ENCODE peak calls at places on chromosomes 12 and 14, in nine cellular contexts. One of them, this sample, is unnamed.

GRCh38 chr14:75989134-75989533 is 3.6 kb downstream of the IFT43 start:
- DNase-seq in fibroblast of pulmonary artery: peak; percentile 94
- DNase-seq in neural crest cell: no peak
- DNase-seq in IMR-90: peak; percentile 69
- DNase-seq in ELR: peak; percentile 25
- DNase-seq in DND-41: no peak
- DNase-seq in fibroblast of mammary gland: peak; percentile 95
- DNase-seq in activated CD4-positive, alpha-beta memory T cell treated with anti-CD3 and anti-CD28 coated beads for 36 hours: no peak
- DNase-seq in stimulated activated naive B cell treated with anti-CD40 and anti-IgM and Interleukin-4, amounts not matched to agents 10 μg/mL and 1 μg/mL and 100 μg/mL, for 72 hours: no peak
- DNase-seq in this sample: no peak

GRCh38 chr12:85673921-85674420 is 162.2 kb downstream of the RASSF9 start:
- DNase-seq in fibroblast of pulmonary artery: no peak
- DNase-seq in IMR-90: no peak
- DNase-seq in activated CD4-positive, alpha-beta memory T cell treated with anti-CD3 and anti-CD28 coated beads for 36 hours: no peak
- DNase-seq in fibroblast of mammary gland: no peak
- DNase-seq in stimulated activated naive B cell treated with anti-CD40 and anti-IgM and Interleukin-4, amounts not matched to agents 10 μg/mL and 1 μg/mL and 100 μg/mL, for 72 hours: no peak
- DNase-seq in ELR: no peak
- DNase-seq in neural crest cell: no peak
- DNase-seq in DND-41: no peak
- DNase-seq in this sample: no peak

GRCh38 chr14:101358726-101359125 is 202.6 kb upstream of the DIO3 start:
- DNase-seq in neural crest cell: no peak
- DNase-seq in fibroblast of mammary gland: no peak
- DNase-seq in IMR-90: no peak
- DNase-seq in DND-41: no peak
- DNase-seq in stimulated activated naive B cell treated with anti-CD40 and anti-IgM and Interleukin-4, amounts not matched to agents 10 μg/mL and 1 μg/mL and 100 μg/mL, for 72 hours: no peak
- DNase-seq in activated CD4-positive, alpha-beta memory T cell treated with anti-CD3 and anti-CD28 coated beads for 36 hours: no peak
- DNase-seq in fibroblast of pulmonary artery: no peak
- DNase-seq in ELR: no peak
- DNase-seq in this sample: no peak

GRCh38 chr12:91344408-91344807 is 161.8 kb upstream of the DCN start:
- DNase-seq in fibroblast of mammary gland: no peak
- DNase-seq in IMR-90: no peak
- DNase-seq in stimulated activated naive B cell treated with anti-CD40 and anti-IgM and Interleukin-4, amounts not matched to agents 10 μg/mL and 1 μg/mL and 100 μg/mL, for 72 hours: no peak
- DNase-seq in neural crest cell: no peak
- DNase-seq in fibroblast of pulmonary artery: no peak
- DNase-seq in activated CD4-positive, alpha-beta memory T cell treated with anti-CD3 and anti-CD28 coated beads for 36 hours: no peak
- DNase-seq in ELR: no peak
- DNase-seq in DND-41: no peak
- DNase-seq in this sample: no peak

GRCh38 chr12:130859128-130859527 is 12.7 kb upstream of the RAN start:
- DNase-seq in DND-41: no peak
- DNase-seq in IMR-90: no peak
- DNase-seq in fibroblast of pulmonary artery: no peak
- DNase-seq in ELR: no peak
- DNase-seq in fibroblast of mammary gland: no peak
- DNase-seq in stimulated activated naive B cell treated with anti-CD40 and anti-IgM and Interleukin-4, amounts not matched to agents 10 μg/mL and 1 μg/mL and 100 μg/mL, for 72 hours: no peak
- DNase-seq in activated CD4-positive, alpha-beta memory T cell treated with anti-CD3 and anti-CD28 coated beads for 36 hours: no peak
- DNase-seq in neural crest cell: no peak
- DNase-seq in this sample: no peak

GRCh38 chr14:22915886-22916521 is 2.9 kb downstream of the RBM23 start:
- DNase-seq in fibroblast of mammary gland: peak; percentile 49
- DNase-seq in activated CD4-positive, alpha-beta memory T cell treated with anti-CD3 and anti-CD28 coated beads for 36 hours: no peak
- DNase-seq in IMR-90: no peak
- DNase-seq in neural crest cell: no peak
- DNase-seq in DND-41: no peak
- DNase-seq in ELR: no peak
- DNase-seq in fibroblast of pulmonary artery: peak; percentile 71
- DNase-seq in stimulated activated naive B cell treated with anti-CD40 and anti-IgM and Interleukin-4, amounts not matched to agents 10 μg/mL and 1 μg/mL and 100 μg/mL, for 72 hours: no peak
- DNase-seq in this sample: no peak

GRCh38 chr14:88452231-88452630 is 66.8 kb downstream of the SPATA7 start:
- DNase-seq in fibroblast of mammary gland: no peak
- DNase-seq in ELR: no peak
- DNase-seq in fibroblast of pulmonary artery: no peak
- DNase-seq in neural crest cell: no peak
- DNase-seq in DND-41: no peak
- DNase-seq in IMR-90: no peak
- DNase-seq in activated CD4-positive, alpha-beta memory T cell treated with anti-CD3 and anti-CD28 coated beads for 36 hours: no peak
- DNase-seq in stimulated activated naive B cell treated with anti-CD40 and anti-IgM and Interleukin-4, amounts not matched to agents 10 μg/mL and 1 μg/mL and 100 μg/mL, for 72 hours: no peak
- DNase-seq in this sample: no peak

GRCh38 chr12:80140005-80140404 is 40.7 kb downstream of the OTOGL start:
- DNase-seq in fibroblast of pulmonary artery: no peak
- DNase-seq in DND-41: no peak
- DNase-seq in ELR: no peak
- DNase-seq in IMR-90: no peak
- DNase-seq in neural crest cell: no peak
- DNase-seq in fibroblast of mammary gland: no peak
- DNase-seq in activated CD4-positive, alpha-beta memory T cell treated with anti-CD3 and anti-CD28 coated beads for 36 hours: no peak
- DNase-seq in stimulated activated naive B cell treated with anti-CD40 and anti-IgM and Interleukin-4, amounts not matched to agents 10 μg/mL and 1 μg/mL and 100 μg/mL, for 72 hours: no peak
- DNase-seq in this sample: no peak

GRCh38 chr12:4506870-4507269 is 31.8 kb upstream of the RAD51AP1 start:
- DNase-seq in stimulated activated naive B cell treated with anti-CD40 and anti-IgM and Interleukin-4, amounts not matched to agents 10 μg/mL and 1 μg/mL and 100 μg/mL, for 72 hours: no peak
- DNase-seq in neural crest cell: no peak
- DNase-seq in IMR-90: peak; percentile 84
- DNase-seq in activated CD4-positive, alpha-beta memory T cell treated with anti-CD3 and anti-CD28 coated beads for 36 hours: no peak
- DNase-seq in fibroblast of pulmonary artery: peak; percentile 30
- DNase-seq in ELR: peak; percentile 70
- DNase-seq in fibroblast of mammary gland: peak; percentile 73
- DNase-seq in DND-41: peak; percentile 20
- DNase-seq in this sample: no peak

GRCh38 chr14:29724991-29725390 is 202.7 kb downstream of the PRKD1 start:
- DNase-seq in IMR-90: peak; percentile 63
- DNase-seq in fibroblast of mammary gland: peak; percentile 60
- DNase-seq in neural crest cell: no peak
- DNase-seq in ELR: no peak
- DNase-seq in fibroblast of pulmonary artery: peak; percentile 41
- DNase-seq in stimulated activated naive B cell treated with anti-CD40 and anti-IgM and Interleukin-4, amounts not matched to agents 10 μg/mL and 1 μg/mL and 100 μg/mL, for 72 hours: no peak
- DNase-seq in activated CD4-positive, alpha-beta memory T cell treated with anti-CD3 and anti-CD28 coated beads for 36 hours: no peak
- DNase-seq in DND-41: no peak
- DNase-seq in this sample: no peak